ENCODE peak calls at places on chromosomes 1 and 21, in four cellular contexts. R, I, O and M are unnamed samples. For H3K36me3, the result is how much of the 10 kb centered on the place peaks cover.

GRCh38 chr21:16070207-16070651 is 340.4 kb downstream of the USP25 start:
- DNase-seq in R (no peak), I (no peak), O (no peak), M (no peak)

GRCh38 chr1:86888327-86888726 is 25.6 kb downstream of the SELENOF start:
- DNase-seq in R (no peak), I (no peak), O (no peak), M (no peak)

GRCh38 chr1:96771847-96772246 is 50.3 kb downstream of the PTBP2 start:
- DNase-seq in R (no peak), I (no peak), O (no peak), M (no peak)

GRCh38 chr1:189323090-189323489 is 1154.6 kb downstream of the BRINP3 start:
- DNase-seq in R (no peak), I (no peak), O (no peak), M (no peak)

GRCh38 chr1:167169642-167170041 is 51.0 kb upstream of the POU2F1 start:
- DNase-seq in R (no peak), I (no peak), O (no peak), M (no peak)

GRCh38 chr1:202018476-202019234 is 8.3 kb downstream of the ELF3 start:
- DNase-seq in R (peak), I (peak), O (peak), M (no peak)

GRCh38 chr1:52552505-52553371 is at the start of gene TUT4:
- DNase-seq in R (peak), I (peak), O (peak), M (peak)

GRCh38 chr1:201459052-201459451 is 9.9 kb downstream of the PHLDA3 start:
- DNase-seq in R (no peak), I (no peak), O (no peak), M (no peak)

GRCh38 chr1:201245082-201245481 is 38.2 kb upstream of the PKP1 start:
- DNase-seq in R (no peak), I (no peak), O (no peak), M (no peak)

GRCh38 chr1:178645826-178646200 is 79.2 kb upstream of the RALGPS2 start:
- DNase-seq in R (no peak), I (no peak), O (no peak), M (no peak)

GRCh38 chr21:34351786-34352241 is 12.0 kb upstream of the KCNE2 start:
- DNase-seq in R (peak), I (peak), O (peak), M (peak)

GRCh38 chr1:217275617-217276398 is 355.1 kb downstream of the GPATCH2 start:
- DNase-seq in R (no peak), I (no peak), O (no peak), M (no peak)

GRCh38 chr1:37765937-37766664 is 1.2 kb upstream of the EPHA10 start:
- DNase-seq in R (peak), I (no peak), O (peak), M (no peak)

GRCh38 chr1:226632169-226632884 is 83.8 kb downstream of the STUM start:
- DNase-seq in R (no peak), I (no peak), O (no peak), M (no peak)

GRCh38 chr1:85321237-85321964 is 45.0 kb upstream of the BCL10 start:
- DNase-seq in R (no peak), I (no peak), O (no peak), M (no peak)

DNA sequence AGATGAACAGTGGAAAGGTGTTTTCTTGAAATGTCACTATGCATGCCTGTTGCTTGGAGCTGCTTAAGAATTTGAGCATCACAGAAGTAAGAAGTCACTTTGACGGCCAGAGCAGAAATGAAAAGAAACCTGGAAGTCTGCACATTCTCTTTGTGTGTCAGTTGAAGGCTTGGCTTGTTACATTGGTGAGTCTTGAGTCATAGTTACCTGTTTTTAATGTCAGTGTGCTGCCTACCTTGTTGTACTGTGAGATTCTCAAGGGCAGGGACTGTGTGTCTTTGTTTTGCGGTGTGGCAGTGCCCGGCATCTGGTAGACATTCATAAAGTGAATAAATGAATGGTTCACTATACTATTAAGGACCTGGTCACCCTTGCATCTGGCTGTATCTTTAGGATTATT is 9.9 kb downstream of the OTUD3 start:
- DNase-seq in R (no peak), I (no peak), O (no peak), M (no peak)
- H3K36me3 ChIP-seq in R (half or more), I (under half), O (half or more), M (half or more)

GRCh38 chr1:43976045-43976444 is 1.3 kb downstream of the ATP6V0B start:
- DNase-seq in R (no peak), I (no peak), O (peak), M (no peak)

GRCh38 chr1:43974443-43975248 is at the start of gene ATP6V0B:
- DNase-seq in R (peak), I (peak), O (peak), M (peak)

GRCh38 chr1:43973981-43974442 is 748 bp upstream of the ATP6V0B start:
- DNase-seq in R (no peak), I (no peak), O (peak), M (no peak)

GRCh38 chr1:43976890-43977289 is 2.1 kb upstream of the B4GALT2 start:
- DNase-seq in R (no peak), I (no peak), O (no peak), M (no peak)

DNA sequence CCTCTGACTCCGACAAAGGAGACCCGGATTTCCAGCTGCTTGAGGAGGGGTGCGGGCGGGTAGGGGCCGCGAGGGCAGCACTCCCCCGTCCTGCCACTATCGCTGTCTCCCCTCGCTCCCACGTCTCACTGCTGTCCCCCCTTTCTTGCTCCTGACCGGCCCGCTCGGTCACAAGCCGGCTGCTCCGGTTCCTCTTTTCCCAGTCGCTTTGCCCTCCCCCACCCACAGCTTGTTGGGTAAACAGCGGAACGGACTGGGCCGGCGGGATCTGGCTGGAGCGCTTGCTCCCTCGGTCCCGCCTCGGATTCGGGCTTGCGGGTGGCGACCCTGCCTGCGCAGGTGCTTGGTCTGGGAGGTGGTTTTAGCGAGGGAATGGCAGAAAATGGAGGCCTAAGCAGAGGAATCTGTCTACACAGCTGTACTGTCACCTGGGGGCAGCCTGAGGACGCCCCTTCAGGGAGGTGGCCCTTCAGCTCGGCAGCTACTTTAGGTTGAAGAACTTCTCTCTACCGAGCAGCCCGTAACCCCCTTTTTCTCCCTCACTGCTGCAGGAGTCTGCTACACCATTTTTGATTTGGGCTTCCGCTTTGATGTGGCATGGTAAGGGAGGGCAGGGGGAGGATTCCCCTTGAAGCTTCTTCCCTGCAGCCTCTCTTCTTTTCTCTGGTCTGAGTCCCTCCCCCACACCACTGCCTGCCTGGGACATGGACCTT is 645 bp downstream of the ATP6V0B start:
- DNase-seq in R (no peak), I (no peak), O (peak), M (no peak)
- TF ChIP-seq YY1 in R (no peak), I (peak), O (peak), M (no peak)

GRCh38 chr1:196196486-196196885 is 411.8 kb downstream of the KCNT2 start:
- DNase-seq in R (no peak), I (no peak), O (no peak), M (no peak)
- TF ChIP-seq ZNF274 in R (no peak), I (no peak), O (no peak), M (no peak)

GRCh38 chr1:241646201-241646600 is 5.9 kb upstream of the WDR64 start:
- DNase-seq in R (no peak), I (no peak), O (no peak), M (no peak)
- H3K36me3 ChIP-seq in R (under half), I (under half), O (under half), M (under half)

GRCh38 chr1:155973723-155974122 is 4.6 kb downstream of the ARHGEF2 start:
- DNase-seq in R (no peak), I (no peak), O (no peak), M (no peak)

GRCh38 chr1:155974208-155975165 is 3.9 kb downstream of the ARHGEF2 start:
- DNase-seq in R (no peak), I (no peak), O (no peak), M (no peak)

GRCh38 chr1:155969377-155969791 is 9.0 kb downstream of the ARHGEF2 start:
- DNase-seq in R (no peak), I (no peak), O (no peak), M (no peak)

GRCh38 chr1:155970531-155971167 is 7.7 kb downstream of the ARHGEF2 start:
- DNase-seq in R (no peak), I (no peak), O (peak), M (no peak)

GRCh38 chr1:155971910-155972809 is 6.2 kb downstream of the ARHGEF2 start:
- DNase-seq in R (no peak), I (no peak), O (no peak), M (no peak)
- TF ChIP-seq YY1 in R (no peak), I (no peak), O (no peak), M (no peak)

DNA sequence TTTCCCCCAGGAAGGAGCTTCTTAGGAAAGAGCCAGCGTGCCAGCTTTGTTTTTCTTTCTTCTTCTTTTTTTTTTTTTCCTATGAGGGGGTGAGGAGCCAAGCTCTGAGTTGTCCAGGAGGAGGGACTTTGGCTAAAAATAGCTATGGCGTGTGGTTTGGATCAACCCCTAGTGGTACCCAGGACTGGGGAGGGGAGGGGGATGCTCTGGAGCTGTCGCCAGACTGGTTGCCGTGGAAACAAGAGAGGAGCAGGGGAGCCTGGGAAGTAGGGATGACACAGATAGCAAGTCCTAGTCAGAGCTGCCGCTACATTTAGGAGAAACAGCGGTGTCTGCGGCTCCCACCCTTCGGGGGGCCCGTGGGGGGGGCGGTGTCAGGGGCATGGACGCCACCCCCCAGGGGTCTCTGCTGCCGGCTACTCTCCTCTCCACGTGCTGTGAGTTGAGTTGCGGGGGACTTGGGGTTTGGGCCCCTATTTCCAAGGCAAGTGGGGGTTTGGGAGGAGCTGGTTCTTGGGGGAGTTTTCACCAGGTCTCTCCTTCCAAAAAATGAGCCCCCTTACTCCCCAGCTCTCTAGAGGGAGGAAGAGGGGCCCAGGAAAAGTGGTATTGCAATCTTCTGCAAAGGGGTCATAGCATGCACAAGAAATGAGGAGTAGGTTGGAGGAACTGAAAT is at the start of gene KCNJ9:
- DNase-seq in R (no peak), I (no peak), O (no peak), M (no peak)
- TF ChIP-seq ZNF274 in R (no peak), I (no peak), O (no peak), M (no peak)